ENCODE peak calls at places on chromosomes 2 and 18, in eight cellular contexts. I, W, C, Y, F, Q, V and D are unnamed samples.

GRCh38 chr2:240573516-240574385 is 5.5 kb downstream of the RNPEPL1 start:
- DNase-seq in Q (no peak), F (no peak), C (no peak), V (no peak), I (no peak), Y (no peak), W (no peak), D (no peak)

GRCh38 chr2:55721601-55722215 is 28.1 kb upstream of the PNPT1 start:
- DNase-seq in W (no peak), V (no peak), Y (no peak), C (no peak), I (no peak), F (no peak), Q (no peak), D (no peak)

GRCh38 chr2:86368181-86368824 is 30.9 kb upstream of the REEP1 start:
- DNase-seq in Q (peak), I (peak), V (no peak), C (peak), W (peak), F (peak), Y (peak), D (peak)

GRCh38 chr2:263774-264492 is at the start of gene SH3YL1:
- DNase-seq in W (peak), F (peak), Q (peak), I (peak), V (no peak), Y (peak), C (peak), D (peak)

GRCh38 chr2:40394597-40394996 is 57.3 kb downstream of the SLC8A1 start:
- DNase-seq in I (no peak), C (no peak), W (no peak), Y (no peak), F (no peak), V (no peak), Q (no peak), D (no peak)

GRCh38 chr2:30235008-30235655 is 3.8 kb downstream of the LBH start:
- DNase-seq in W (no peak), V (no peak), C (no peak), Q (no peak), Y (no peak), I (peak), F (no peak), D (no peak)

GRCh38 chr2:220335591-220335915 is 708.1 kb downstream of the SLC4A3 start:
- DNase-seq in C (no peak), W (no peak), Y (no peak), I (no peak), F (no peak), V (no peak), Q (peak), D (no peak)

GRCh38 chr2:26570083-26570430 is 71.1 kb downstream of the CIB4 start:
- DNase-seq in Y (no peak), C (no peak), F (no peak), V (no peak), I (no peak), Q (no peak), W (no peak), D (no peak)

GRCh38 chr2:22340711-22341110 is 1044.3 kb upstream of the KLHL29 start:
- DNase-seq in W (no peak), F (no peak), V (no peak), C (no peak), Q (no peak), I (no peak), Y (no peak), D (no peak)

GRCh38 chr18:48947583-48947982 is 3.2 kb downstream of the SMAD7 start:
- DNase-seq in F (no peak), I (peak), W (peak), Q (no peak), C (no peak), Y (no peak), V (no peak), D (peak)

GRCh38 chr2:122341007-122341406 is 585.6 kb downstream of the TSN start:
- DNase-seq in F (no peak), Q (no peak), Y (no peak), V (no peak), C (no peak), W (no peak), I (no peak), D (no peak)

GRCh38 chr18:31429623-31430022 is 17.9 kb upstream of the DSG3 start:
- DNase-seq in F (no peak), Q (no peak), Y (no peak), W (no peak), C (peak), I (no peak), V (no peak), D (no peak)

GRCh38 chr2:45669109-45669508 is 17.6 kb downstream of the PRKCE start:
- DNase-seq in C (no peak), V (no peak), I (no peak), Y (no peak), F (no peak), Q (no peak), W (no peak), D (no peak)

GRCh38 chr2:133477614-133477990 is 90.7 kb downstream of the NCKAP5 start:
- DNase-seq in F (no peak), V (no peak), C (no peak), I (no peak), W (no peak), Y (no peak), Q (no peak), D (no peak)

GRCh38 chr2:101238930-101239759 is 13.5 kb upstream of the CNOT11 start:
- DNase-seq in W (no peak), I (no peak), F (no peak), V (no peak), Q (no peak), Y (no peak), C (peak), D (peak)
- TF ChIP-seq POLR2A in W (no peak), I (no peak), F (no peak), V (no peak), Q (no peak), Y (no peak), C (no peak), D (peak)

GRCh38 chr2:110211938-110212858 is at the start of gene MTLN:
- DNase-seq in W (peak), I (peak), V (peak), Q (peak), C (peak), Y (peak), F (no peak), D (peak)
- TF ChIP-seq POLR2A in W (peak), I (peak), V (peak), Q (no peak), C (peak), Y (peak), F (peak), D (peak)

GRCh38 chr2:65436825-65437221 is 4.4 kb upstream of the SPRED2 start:
- DNase-seq in C (no peak), F (no peak), Q (no peak), V (no peak), W (no peak), Y (peak), I (no peak), D (no peak)
- TF ChIP-seq POLR2A in C (no peak), F (no peak), Q (no peak), V (no peak), W (no peak), Y (no peak), I (no peak), D (no peak)

GRCh38 chr18:11950824-11951223 is 30.5 kb upstream of the IMPA2 start:
- DNase-seq in F (no peak), I (no peak), Q (no peak), Y (no peak), W (no peak), V (no peak), C (no peak), D (peak)

GRCh38 chr18:11946756-11947155 is 34.6 kb upstream of the IMPA2 start:
- DNase-seq in C (no peak), F (no peak), I (no peak), V (no peak), W (peak), Y (no peak), Q (peak), D (peak)

GRCh38 chr18:11948852-11949523 is 32.3 kb upstream of the IMPA2 start:
- DNase-seq in V (no peak), F (no peak), I (no peak), Q (no peak), C (no peak), W (no peak), Y (no peak), D (no peak)

GRCh38 chr18:11944786-11945185 is 36.5 kb upstream of the IMPA2 start:
- DNase-seq in C (no peak), W (no peak), F (no peak), Y (no peak), V (no peak), Q (no peak), I (no peak), D (no peak)

DNA sequence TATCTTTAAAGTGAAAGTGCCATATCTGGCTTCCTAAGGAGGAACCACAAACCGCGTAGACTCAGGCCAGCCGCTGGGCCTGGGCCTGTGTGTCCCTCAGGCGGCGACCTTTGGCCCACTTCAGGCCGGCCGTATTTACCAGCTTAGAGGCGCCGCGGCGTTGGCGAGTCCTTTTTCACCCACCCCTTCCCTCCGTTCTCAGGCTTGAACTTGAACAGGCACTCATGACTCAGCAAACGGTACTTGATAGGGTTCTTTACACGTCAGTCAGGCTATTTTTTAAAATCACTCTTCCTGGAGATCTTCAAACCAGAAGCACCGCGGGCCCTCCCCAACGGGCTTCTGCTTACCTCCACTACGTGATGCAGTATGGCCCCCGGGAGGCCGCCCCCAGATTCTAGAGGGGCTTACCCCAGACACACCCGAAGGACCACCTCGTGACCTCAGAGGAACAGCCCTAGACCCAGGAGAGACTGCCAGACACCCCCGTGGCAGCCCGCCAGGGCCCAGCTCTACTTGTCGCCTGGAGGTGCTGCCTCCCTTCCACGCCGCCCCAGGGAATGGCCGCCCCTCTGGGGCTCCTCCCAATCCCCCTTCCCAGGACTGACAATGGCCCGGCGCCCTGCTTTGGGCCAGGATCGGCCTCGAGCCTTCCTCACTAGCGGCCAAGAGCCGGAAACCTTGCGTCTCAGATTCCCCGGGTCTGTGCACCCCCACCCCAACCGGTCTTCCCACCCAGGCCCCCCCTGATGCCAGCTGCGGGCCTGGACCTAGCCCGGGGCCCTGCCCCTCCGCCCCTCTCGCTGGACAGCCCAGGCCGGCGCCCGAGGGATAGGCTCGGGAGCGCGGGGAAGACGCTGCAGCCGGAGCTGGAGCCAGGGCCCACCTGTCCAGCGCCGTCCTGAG is 33.8 kb upstream of the IMPA2 start:
- DNase-seq in W (peak), Q (peak), I (peak), V (peak), C (peak), F (peak), Y (peak), D (peak)
- TF ChIP-seq POLR2A in W (peak), Q (no peak), I (peak), V (peak), C (no peak), F (peak), Y (no peak), D (peak)

GRCh38 chr2:101330253-101330921 is 21.9 kb upstream of the RNF149 start:
- DNase-seq in F (no peak), I (no peak), W (no peak), V (peak), C (no peak), Q (peak), Y (no peak), D (peak)

GRCh38 chr2:101329026-101329425 is 20.5 kb upstream of the RNF149 start:
- DNase-seq in V (no peak), W (no peak), C (no peak), Y (no peak), I (no peak), F (no peak), Q (no peak), D (no peak)

GRCh38 chr2:101328474-101329007 is 20.0 kb upstream of the RNF149 start:
- DNase-seq in C (no peak), V (no peak), F (no peak), I (peak), Y (no peak), Q (no peak), W (no peak), D (no peak)

GRCh38 chr2:101332885-101333766 is 24.6 kb upstream of the RNF149 start:
- DNase-seq in W (no peak), Q (no peak), Y (no peak), C (no peak), V (no peak), F (no peak), I (no peak), D (no peak)

GRCh38 chr2:101331202-101331601 is 22.7 kb upstream of the RNF149 start:
- DNase-seq in W (no peak), V (no peak), I (no peak), C (no peak), Q (no peak), Y (no peak), F (no peak), D (no peak)
- TF ChIP-seq POLR2A in W (no peak), V (no peak), I (no peak), C (no peak), Q (no peak), Y (no peak), F (no peak), D (no peak)

DNA sequence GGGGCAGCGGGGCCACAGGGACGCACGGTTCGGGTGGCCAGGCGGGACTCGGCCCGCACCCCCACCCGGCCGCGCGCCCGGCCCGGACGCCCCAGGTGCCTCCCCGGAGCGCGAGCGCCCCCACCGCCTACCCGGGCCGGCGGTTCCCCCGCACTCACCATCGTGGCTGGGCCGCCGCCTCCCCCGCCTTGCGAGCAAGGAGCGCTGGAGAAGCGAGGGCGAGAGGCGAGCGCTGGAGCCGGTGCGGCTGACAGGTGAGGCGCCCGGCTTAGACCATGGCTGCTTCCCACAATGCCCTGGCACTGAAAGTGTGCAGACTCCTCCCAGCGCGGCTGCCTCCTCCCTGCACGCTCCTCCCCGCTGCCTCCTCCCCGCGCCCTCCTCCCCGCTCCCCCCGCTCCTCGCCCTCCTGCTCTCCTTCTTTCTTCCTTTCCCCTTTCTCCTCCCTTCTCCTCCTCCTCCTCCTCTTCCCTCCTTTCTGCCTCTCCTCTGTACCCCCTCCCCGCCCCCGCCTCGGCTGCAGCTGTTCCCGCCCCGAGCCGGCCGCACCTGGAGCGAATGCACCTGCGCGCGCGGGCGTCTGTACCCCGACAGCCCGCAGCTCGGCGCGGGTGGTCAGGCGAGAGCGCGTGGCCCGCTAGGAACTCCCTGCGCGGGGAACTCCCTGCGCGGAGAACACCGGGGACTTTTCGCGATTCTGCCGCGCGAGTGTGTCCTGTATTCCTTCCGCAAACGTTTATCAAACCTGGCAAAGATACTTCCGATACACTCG is at the start of gene AP1S3:
- DNase-seq in I (peak), Q (peak), F (no peak), V (no peak), Y (peak), C (peak), W (peak), D (peak)
- TF ChIP-seq POLR2A in I (no peak), Q (no peak), F (no peak), V (no peak), Y (no peak), C (peak), W (peak), D (peak)

DNA sequence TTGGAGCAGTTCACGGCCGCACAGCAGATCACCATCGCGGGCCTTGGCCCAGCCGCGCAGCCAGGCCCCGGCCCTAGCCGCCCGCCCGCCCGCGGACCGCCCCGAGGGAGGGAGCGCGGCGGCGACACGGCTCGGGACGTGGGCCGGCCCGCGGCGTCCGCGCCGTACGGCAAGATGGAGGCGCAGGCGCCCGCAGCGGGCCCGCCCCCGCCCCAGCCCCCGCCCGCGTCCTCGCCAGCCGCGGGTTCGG is at the start of gene THAP4:
- DNase-seq in F (no peak), Y (peak), V (no peak), I (peak), C (no peak), W (peak), Q (peak), D (peak)
- TF ChIP-seq POLR2A in F (no peak), Y (no peak), V (no peak), I (peak), C (peak), W (peak), Q (no peak), D (no peak)

DNA sequence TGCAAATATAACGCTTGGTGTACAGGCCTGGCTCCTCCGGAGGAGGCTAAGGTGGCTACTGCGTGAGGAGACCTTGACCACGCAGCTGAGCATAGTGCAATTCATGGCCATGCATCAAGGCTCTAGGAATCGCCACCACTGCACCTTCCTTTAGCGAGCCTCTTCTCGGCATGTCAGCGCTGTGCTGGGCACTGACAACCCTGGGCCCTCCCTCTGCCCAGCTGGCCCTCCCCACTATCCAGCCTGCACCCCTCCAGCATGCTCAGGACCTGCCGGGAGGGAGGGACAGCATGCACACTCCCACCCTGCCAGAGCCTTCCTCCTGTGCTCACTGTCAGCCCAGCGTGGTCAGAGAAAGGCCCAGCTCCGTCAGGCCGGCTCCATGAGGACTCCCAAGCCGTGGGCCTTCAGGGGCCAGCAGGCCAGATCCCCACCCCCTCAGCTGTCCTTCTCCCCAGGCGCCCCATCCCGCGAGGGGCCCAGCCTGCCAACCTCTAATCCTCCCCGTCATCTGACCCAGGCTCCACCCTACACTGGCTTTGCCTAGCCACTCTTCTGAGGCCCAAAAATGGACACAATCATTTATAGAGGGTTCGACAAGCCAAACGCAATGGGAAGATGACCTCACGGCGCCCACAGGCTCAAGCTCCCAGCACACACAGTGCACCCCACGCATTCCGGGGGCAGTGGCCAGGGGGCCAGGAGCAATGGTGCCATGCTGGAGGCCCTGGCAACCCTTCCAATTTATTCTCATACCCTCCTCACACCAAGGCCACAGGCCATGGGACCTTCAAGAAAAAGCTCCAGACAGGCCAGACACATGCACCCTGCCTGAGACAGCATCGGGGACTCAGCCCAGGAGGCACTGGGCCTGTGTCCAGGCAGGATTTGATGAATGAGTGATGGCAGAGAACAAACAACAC is 3.5 kb downstream of the BIN1 start:
- DNase-seq in Y (no peak), F (no peak), Q (no peak), W (no peak), I (peak), C (no peak), V (no peak), D (no peak)
- TF ChIP-seq POLR2A in Y (no peak), F (no peak), Q (no peak), W (no peak), I (no peak), C (no peak), V (no peak), D (no peak)

GRCh38 chr2:10410001-10410671 is 38.0 kb downstream of the ODC1 start:
- DNase-seq in F (no peak), V (no peak), C (no peak), Y (no peak), Q (no peak), W (no peak), I (no peak), D (no peak)

GRCh38 chr2:10410716-10411437 is 37.2 kb downstream of the ODC1 start:
- DNase-seq in V (no peak), W (no peak), Y (no peak), I (no peak), Q (peak), C (no peak), F (no peak), D (no peak)

GRCh38 chr2:10407841-10408648 is 40.1 kb downstream of the ODC1 start:
- DNase-seq in V (peak), I (peak), F (peak), W (peak), C (peak), Y (peak), Q (no peak), D (peak)

GRCh38 chr2:10407432-10407831 is 40.7 kb downstream of the ODC1 start:
- DNase-seq in W (no peak), V (no peak), I (no peak), C (no peak), Y (no peak), F (no peak), Q (no peak), D (no peak)

GRCh38 chr2:10408649-10409579 is 39.2 kb downstream of the ODC1 start:
- DNase-seq in C (peak), Y (peak), W (peak), V (peak), Q (peak), F (no peak), I (peak), D (peak)
- TF ChIP-seq POLR2A in C (no peak), Y (no peak), W (peak), V (no peak), Q (no peak), F (no peak), I (no peak), D (peak)